ENCODE peak calls at places on chromosomes 2 and 18, in ten cellular contexts. C is stimulated activated CD8-positive, alpha-beta memory T cell treated with anti-CD3 and anti-CD28 coated beads, Interleukin-7, amount 100 ng/mL, for 24 hours; S is CD8-positive, alpha-beta memory T cell; H is amygdala; G is activated naive CD4-positive, alpha-beta T cell treated with anti-CD3 and anti-CD28 coated beads for 36 hours; E is body of pancreas; F is NCI-H524; R is DMS153; U is NCI-H774; L is neuronal stem cell. V is an unnamed sample.

GRCh38 chr18:73245345-73245744 is 377.6 kb upstream of the NETO1 start:
- DNase-seq in G (no peak), E (no peak), L (no peak), C (no peak), S (no peak), F (no peak), H (no peak), R (peak), U (no peak), V (no peak)

GRCh38 chr2:6741229-6741628 is 124.5 kb downstream of the CMPK2 start:
- DNase-seq in S (no peak), L (no peak), R (no peak), C (no peak), H (no peak), E (no peak), U (no peak), G (no peak), F (no peak), V (no peak)

GRCh38 chr2:213316001-213316735 is 31.9 kb downstream of the SPAG16 start:
- DNase-seq in S (no peak), G (no peak), H (no peak), C (no peak), F (no peak), U (no peak), R (no peak), L (no peak), E (peak), V (peak)

GRCh38 chr2:62032096-62032495 is 126.6 kb downstream of the COMMD1 start:
- DNase-seq in S (no peak), G (no peak), E (no peak), C (no peak), H (no peak), F (no peak), L (no peak), R (no peak), U (no peak), V (no peak)

GRCh38 chr2:12083713-12084420 is 337.4 kb downstream of the LPIN1 start:
- DNase-seq in G (no peak), U (no peak), R (no peak), F (no peak), C (no peak), S (no peak), E (no peak), H (no peak), L (no peak), V (no peak)

GRCh38 chr2:135791418-135792190 is 45.4 kb downstream of the LCT start:
- DNase-seq in L (no peak), F (no peak), H (no peak), C (no peak), E (no peak), G (no peak), S (no peak), R (no peak), U (no peak), V (no peak)

GRCh38 chr18:10488022-10488421 is 33.6 kb downstream of the APCDD1 start:
- DNase-seq in G (no peak), C (no peak), S (no peak), U (no peak), F (no peak), E (no peak), H (no peak), L (no peak), R (no peak), V (no peak)

GRCh38 chr2:34979148-34979547 is 1376.4 kb upstream of the CRIM1 start:
- DNase-seq in S (no peak), L (no peak), F (no peak), G (no peak), C (no peak), H (no peak), U (no peak), E (no peak), R (no peak), V (no peak)

GRCh38 chr2:42077343-42077742 is 29.5 kb downstream of the PKDCC start:
- DNase-seq in L (no peak), U (no peak), R (no peak), C (no peak), E (no peak), H (no peak), F (peak), G (no peak), S (no peak), V (no peak)

GRCh38 chr2:43023791-43024514 is 202.5 kb downstream of the ZFP36L2 start:
- DNase-seq in G (no peak), E (no peak), S (no peak), F (no peak), U (no peak), C (no peak), H (no peak), L (no peak), R (no peak), V (no peak)

GRCh38 chr2:73937899-73938298 is 11.2 kb downstream of the DGUOK start:
- DNase-seq in H (no peak), E (no peak), S (no peak), C (no peak), R (no peak), F (no peak), L (no peak), G (no peak), U (no peak), V (no peak)